ENCODE peak calls at places on chromosomes 5 and 9, in eight cellular contexts. B is psoas muscle; F is gastrocnemius medialis; A is ovary; J is A673; Q is IMR-90; Y is CD8-positive, alpha-beta T cell; H is kidney. R is an unnamed sample.

GRCh38 chr5:172943283-172943841 is 15.9 kb upstream of the RPL26L1 start:
- DNase-seq in J (peak), F (no peak), Y (no peak), Q (peak), B (no peak), H (peak), A (peak), R (no peak)

GRCh38 chr5:84724683-84725082 is 340.0 kb upstream of the EDIL3 start:
- DNase-seq in Y (no peak), J (peak), H (no peak), B (no peak), F (no peak), Q (peak), A (no peak), R (no peak)

GRCh38 chr5:142323480-142324376 is 1.1 kb downstream of the SPRY4 start:
- DNase-seq in H (no peak), J (no peak), A (no peak), F (no peak), B (no peak), Y (no peak), Q (peak), R (peak)

GRCh38 chr5:71586052-71586940 is 844 bp upstream of the MCCC2 start:
- DNase-seq in Y (peak), F (no peak), B (no peak), Q (peak), J (no peak), A (peak), H (no peak), R (no peak)

GRCh38 chr5:103286622-103287021 is 28.1 kb downstream of the MACIR start:
- DNase-seq in Y (no peak), H (no peak), J (no peak), B (no peak), Q (no peak), F (no peak), A (no peak), R (no peak)

GRCh38 chr9:104970588-104970987 is 42.6 kb upstream of the ABCA1 start:
- DNase-seq in H (no peak), F (peak), B (no peak), Q (peak), A (no peak), J (no peak), Y (no peak), R (no peak)

GRCh38 chr9:35749515-35750255 is 598 bp downstream of the RGP1 start:
- DNase-seq in Y (peak), F (peak), B (no peak), A (no peak), H (peak), Q (no peak), J (no peak), R (peak)

GRCh38 chr9:121640076-121640475 is 11.4 kb upstream of the DAB2IP start:
- DNase-seq in H (peak), A (peak), Q (peak), Y (no peak), B (peak), F (peak), J (peak), R (peak)

GRCh38 chr5:61974680-61975079 is 331.3 kb upstream of the KIF2A start:
- DNase-seq in Q (no peak), Y (no peak), H (no peak), J (no peak), B (no peak), A (no peak), F (no peak), R (no peak)

GRCh38 chr5:147160923-147161663 is 73.7 kb upstream of the STK32A start:
- DNase-seq in Y (no peak), B (no peak), J (peak), H (no peak), Q (no peak), A (no peak), F (no peak), R (no peak)

GRCh38 chr9:79946718-79947117 is 375.0 kb downstream of the TLE4 start:
- DNase-seq in Q (peak), Y (no peak), J (no peak), F (no peak), A (peak), B (no peak), H (no peak), R (no peak)

GRCh38 chr5:180086816-180087426 is 15.4 kb upstream of the RNF130 start:
- DNase-seq in Q (no peak), A (no peak), F (no peak), B (no peak), H (no peak), Y (no peak), J (no peak), R (no peak)

GRCh38 chr9:129481824-129482511 is 138.9 kb downstream of the C9orf50 start:
- DNase-seq in Y (no peak), J (peak), Q (no peak), H (peak), F (peak), A (no peak), B (no peak), R (no peak)

GRCh38 chr9:129482521-129483466 is 138.1 kb downstream of the C9orf50 start:
- DNase-seq in J (peak), Q (peak), A (peak), F (peak), B (peak), Y (no peak), H (peak), R (no peak)

GRCh38 chr9:129480705-129481104 is 140.2 kb downstream of the C9orf50 start:
- DNase-seq in Q (no peak), H (no peak), A (no peak), B (no peak), J (no peak), F (no peak), Y (no peak), R (no peak)

GRCh38 chr9:129480227-129480626 is 140.7 kb downstream of the C9orf50 start:
- DNase-seq in F (no peak), Y (no peak), J (no peak), A (no peak), H (no peak), Q (no peak), B (no peak), R (no peak)

DNA sequence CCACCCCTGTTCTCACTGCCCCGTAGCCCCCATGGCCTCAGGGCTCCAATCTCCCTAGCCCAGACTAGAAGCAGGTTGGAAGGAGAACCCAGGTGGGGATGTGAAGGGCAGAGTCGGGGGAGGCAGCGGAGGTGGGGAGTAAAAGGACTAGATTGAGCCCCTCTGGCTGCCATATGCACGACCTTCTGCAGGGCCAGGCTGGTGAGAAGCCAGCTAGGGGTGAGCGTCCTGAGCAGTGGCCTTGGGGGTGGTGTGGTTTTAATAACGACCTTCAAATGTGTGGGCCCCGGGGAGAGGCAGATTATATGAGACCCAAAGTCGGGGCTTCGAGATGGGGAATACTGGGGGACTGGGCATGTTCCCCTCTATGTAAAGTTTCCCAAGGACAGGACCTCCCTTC is 139.5 kb downstream of the C9orf50 start:
- DNase-seq in F (no peak), B (no peak), Y (no peak), H (no peak), A (no peak), Q (no peak), J (no peak), R (no peak)
- H3K27ac ChIP-seq in F (peak), B (peak), Y (no peak), H (peak), A (peak), Q (peak), J (peak), R (peak)

GRCh38 chr9:7259544-7260241 is 501.9 kb downstream of the KDM4C start:
- DNase-seq in B (no peak), Y (no peak), H (no peak), A (no peak), Q (no peak), J (no peak), F (no peak), R (no peak)
- TF ChIP-seq CTCF in B (no peak), Y (no peak), H (no peak), A (no peak), Q (no peak), J (peak), F (no peak), R (no peak)

DNA sequence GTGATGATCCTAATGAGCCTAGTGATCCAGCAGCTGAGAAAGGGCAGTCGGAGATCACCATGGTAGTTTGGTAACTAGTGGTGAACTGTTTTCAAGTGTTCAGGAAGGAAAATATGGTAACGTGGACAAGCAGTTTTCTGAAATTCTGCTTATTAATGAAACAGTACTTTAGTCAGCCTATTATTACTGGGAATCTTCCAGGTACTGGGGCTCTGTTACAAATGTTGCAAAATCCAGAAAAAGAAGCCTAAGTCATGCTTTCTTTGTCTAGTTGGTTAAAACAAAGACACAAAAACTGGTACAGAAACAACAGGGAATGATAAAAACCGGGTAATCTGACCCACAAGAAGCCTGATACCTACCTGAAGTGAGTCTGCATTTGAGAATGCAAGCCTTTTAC is 18.2 kb downstream of the TTC23L start:
- DNase-seq in Q (no peak), B (no peak), F (no peak), A (no peak), H (no peak), J (no peak), Y (no peak), R (no peak)
- H3K27ac ChIP-seq in Q (no peak), B (no peak), F (no peak), A (no peak), H (no peak), J (no peak), Y (no peak), R (no peak)

DNA sequence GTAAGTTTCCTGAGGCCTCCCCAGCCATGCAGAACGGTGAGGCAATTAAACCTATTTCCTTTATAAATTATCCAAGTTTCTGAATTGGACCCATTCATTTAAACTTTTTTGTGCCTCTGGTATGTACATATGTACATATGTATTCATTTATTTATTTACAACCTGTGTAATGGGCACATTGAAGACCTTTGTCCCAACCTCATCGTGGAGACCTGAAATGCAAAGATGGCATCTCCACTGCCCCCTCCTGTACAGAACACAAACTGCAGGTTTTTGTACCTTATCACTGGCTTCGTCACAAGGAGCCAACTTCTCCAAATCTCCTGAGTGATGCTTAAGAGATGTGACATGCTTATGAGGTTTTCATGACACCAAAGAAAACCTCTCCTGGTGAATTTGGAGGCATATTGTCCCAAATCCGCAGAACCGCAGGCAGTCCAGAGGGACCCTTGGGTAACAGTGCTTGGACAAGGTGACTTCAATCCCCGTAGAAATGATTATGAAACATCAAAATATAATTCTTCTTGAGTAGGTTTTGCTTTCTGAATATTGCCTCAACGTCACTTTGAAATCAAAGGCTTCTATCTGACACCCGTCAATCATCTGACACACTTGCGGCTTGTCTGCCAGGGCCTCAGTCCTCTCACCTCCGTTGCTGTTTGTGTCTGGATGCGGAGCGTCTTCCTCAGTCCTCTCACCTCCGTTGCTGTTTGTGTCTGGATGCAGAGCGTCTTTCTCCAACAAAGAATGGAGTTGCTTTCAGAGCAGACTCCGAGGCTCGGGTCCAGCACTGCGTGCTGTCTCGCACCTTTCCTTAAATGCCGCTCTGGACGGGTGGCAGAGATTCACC is 135.0 kb upstream of the IRX4 start:
- DNase-seq in Q (peak), H (no peak), Y (no peak), A (no peak), B (no peak), J (peak), F (no peak), R (no peak)
- TF ChIP-seq CTCF in Q (peak), H (no peak), Y (peak), A (no peak), B (peak), J (peak), F (no peak), R (no peak)

DNA sequence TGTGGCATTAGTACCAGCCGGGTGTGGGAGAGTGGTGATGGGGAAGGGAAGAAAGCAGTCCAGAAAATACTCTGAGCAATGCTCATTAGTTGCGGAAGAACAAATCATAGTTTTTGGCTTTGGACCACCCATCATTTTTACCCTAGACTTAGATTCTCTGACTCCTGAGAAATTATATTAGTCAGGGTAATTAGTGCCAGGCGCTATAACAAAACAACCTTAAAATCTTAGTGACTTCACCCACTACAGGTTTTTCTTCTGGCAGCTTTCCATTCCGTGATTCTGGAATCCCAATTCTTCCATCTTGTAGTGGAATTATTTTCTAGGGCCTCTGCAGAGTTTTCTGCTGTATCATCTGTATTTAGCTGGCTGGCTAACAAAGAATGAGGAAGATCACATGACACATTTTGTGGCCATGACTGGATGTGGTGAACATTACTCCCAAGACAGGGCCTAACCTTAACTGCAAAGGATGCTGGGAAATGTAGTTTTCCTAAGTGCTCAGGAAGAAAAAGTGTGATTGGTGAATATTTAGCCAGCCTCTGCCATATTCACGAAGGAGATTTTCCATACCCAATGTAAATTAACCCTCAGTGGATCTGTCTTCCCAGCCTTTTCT is 373.0 kb upstream of the MEF2C start:
- DNase-seq in F (no peak), Q (peak), B (no peak), A (no peak), J (peak), H (no peak), Y (no peak), R (no peak)
- H3K27ac ChIP-seq in F (no peak), Q (no peak), B (no peak), A (no peak), J (no peak), H (no peak), Y (no peak), R (no peak)

DNA sequence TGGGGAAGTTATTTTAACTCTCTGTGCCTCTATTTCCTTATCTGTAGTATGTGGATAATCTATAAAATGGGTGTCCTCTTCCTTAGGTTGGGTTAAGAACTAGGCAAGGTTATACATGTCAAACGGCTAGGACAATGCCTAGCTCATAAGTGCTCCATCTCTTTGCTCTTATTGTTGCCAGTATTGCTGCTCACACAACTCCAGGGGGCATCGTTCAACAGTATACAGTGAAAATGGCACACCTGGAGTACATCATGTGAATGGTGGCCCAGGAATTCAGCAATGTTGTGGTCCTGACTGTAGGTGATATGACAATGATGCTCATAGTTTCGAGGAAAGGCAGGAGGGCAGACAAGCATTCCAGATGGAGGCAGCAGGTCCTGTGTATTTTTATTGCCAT is 30.1 kb downstream of the SLIT3 start:
- DNase-seq in J (no peak), H (no peak), F (no peak), A (no peak), Q (no peak), Y (no peak), B (no peak), R (no peak)
- TF ChIP-seq CTCF in J (no peak), H (no peak), F (no peak), A (no peak), Q (no peak), Y (no peak), B (no peak), R (no peak)

DNA sequence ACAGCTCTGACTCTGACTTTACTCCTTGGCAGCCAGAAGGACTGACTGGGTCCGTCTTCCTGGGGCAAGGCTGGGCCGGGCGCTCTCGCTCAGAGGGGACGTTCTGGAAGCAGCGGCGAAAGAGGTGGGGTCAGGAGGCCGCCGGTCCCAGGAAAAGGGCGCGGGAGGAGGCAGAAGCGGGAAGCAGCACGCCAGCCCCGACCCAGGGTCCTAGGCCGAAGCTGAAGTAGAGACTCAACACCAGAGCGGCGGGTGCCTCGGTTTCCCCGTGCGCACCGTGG is 1.5 kb downstream of the SHB start:
- DNase-seq in J (no peak), Q (no peak), B (peak), Y (no peak), A (no peak), F (no peak), H (peak), R (no peak)
- H3K27ac ChIP-seq in J (peak), Q (peak), B (peak), Y (no peak), A (no peak), F (peak), H (peak), R (peak)

DNA sequence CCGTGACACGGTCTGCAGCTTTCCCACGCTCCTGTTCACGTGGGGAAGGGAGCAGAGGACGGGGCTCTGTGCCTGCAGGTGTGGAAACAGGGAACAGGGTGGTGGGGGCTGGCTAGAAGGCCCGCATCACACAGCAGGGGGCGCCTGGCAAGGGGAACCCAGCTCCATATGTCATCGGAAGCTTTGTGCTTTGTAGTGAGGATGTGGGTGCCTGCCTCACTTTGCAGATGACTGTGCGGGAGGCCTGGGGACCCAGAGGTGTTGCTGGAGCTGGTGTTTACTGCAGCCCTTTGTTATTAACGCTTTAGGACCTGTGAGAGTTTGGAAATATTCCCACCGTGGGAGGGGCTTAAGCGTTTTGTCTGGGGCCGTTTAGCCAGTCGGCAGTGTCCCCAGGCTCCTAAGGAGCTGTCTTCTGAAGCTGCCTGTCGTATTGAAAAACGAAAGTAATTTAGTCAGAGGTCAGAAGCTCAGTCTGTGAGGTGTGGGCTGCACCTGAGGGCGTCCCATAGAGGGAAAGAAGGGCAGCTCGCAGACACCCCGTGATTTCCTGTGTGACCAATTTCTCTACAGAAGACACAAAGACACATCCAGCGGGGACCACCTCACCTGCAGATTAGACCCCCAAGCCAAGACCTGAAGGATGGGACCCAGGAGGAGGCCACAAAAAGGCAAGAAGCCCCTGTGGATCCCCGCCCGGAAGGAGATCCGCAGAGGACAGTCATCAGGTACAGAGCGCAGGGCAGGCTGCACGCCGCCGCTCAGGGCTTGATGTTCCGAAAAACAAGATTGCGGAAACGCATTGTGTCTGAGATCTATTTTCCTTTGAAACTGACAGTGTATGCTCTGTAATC is 9.1 kb downstream of the MAN1B1 start:
- DNase-seq in A (no peak), B (no peak), Y (peak), F (no peak), H (no peak), Q (no peak), J (no peak), R (peak)
- TF ChIP-seq CTCF in A (no peak), B (no peak), Y (peak), F (no peak), H (no peak), Q (peak), J (no peak), R (peak)

GRCh38 chr5:34483442-34484033 is 172.6 kb upstream of the RAI14 start:
- DNase-seq in H (no peak), F (no peak), Y (no peak), J (peak), A (no peak), B (no peak), Q (no peak), R (no peak)

GRCh38 chr5:34484591-34485228 is 171.4 kb upstream of the RAI14 start:
- DNase-seq in H (no peak), Y (no peak), A (no peak), J (no peak), F (no peak), B (no peak), Q (peak), R (no peak)

GRCh38 chr5:34486808-34487201 is 169.3 kb upstream of the RAI14 start:
- DNase-seq in Y (no peak), F (no peak), Q (no peak), H (no peak), A (no peak), B (no peak), J (no peak), R (no peak)

GRCh38 chr5:34486160-34486765 is 169.9 kb upstream of the RAI14 start:
- DNase-seq in F (peak), Q (peak), J (peak), A (peak), H (peak), Y (peak), B (peak), R (peak)

DNA sequence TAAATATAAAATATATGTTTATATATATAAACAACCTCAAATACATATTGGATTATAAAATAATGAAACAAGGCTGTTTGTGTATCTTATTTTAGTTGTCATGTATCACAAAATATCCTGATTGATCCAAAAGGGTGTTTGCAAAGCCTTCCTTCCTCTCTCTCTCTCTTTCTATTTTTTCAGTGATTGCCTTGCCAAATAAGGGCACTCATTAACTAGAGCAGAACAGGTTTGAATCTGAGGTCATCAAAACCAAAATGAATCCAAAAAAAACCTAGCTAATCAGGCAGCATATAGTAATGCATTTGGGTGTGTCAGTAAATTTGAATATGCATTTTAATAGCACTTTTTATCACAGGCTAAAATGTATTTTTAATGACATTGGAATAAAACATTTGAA is 171.9 kb upstream of the RAI14 start:
- DNase-seq in Y (no peak), J (no peak), H (no peak), F (no peak), B (no peak), A (no peak), Q (no peak), R (no peak)
- H3K27ac ChIP-seq in Y (no peak), J (no peak), H (no peak), F (no peak), B (no peak), A (no peak), Q (no peak), R (no peak)